ENCODE peak calls at places on chromosome X, in eight cellular contexts. W is RWPE1; J is esophagus squamous epithelium; M is fibroblast of mammary gland; D is AG10803; G is NB4; T is CD8-positive, alpha-beta T cell; O is suprapubic skin. V is an unnamed sample.
A peak's percentile ranks its signal among the peaks of the same experiment; 100 is the strongest.

GRCh38 chrX:53674581-53674980 is 11.9 kb downstream of the HUWE1 start:
- DNase-seq in O (no peak), M (no peak), D (no peak), W (no peak), J (no peak), G (no peak), T (no peak), V (no peak)

GRCh38 chrX:105475801-105476200 is 255.3 kb upstream of the TEX13A start:
- DNase-seq in D (no peak), J (no peak), M (no peak), W (no peak), G (no peak), T (no peak), O (no peak), V (no peak)

GRCh38 chrX:108199691-108200090 is 108.1 kb downstream of the ATG4A start:
- DNase-seq in T (no peak), O (no peak), D (peak; percentile 6), M (peak; percentile 59), J (no peak), W (peak; percentile 16), G (peak; percentile 22), V (peak; percentile 15)

GRCh38 chrX:39891781-39892180 is 206.0 kb downstream of the BCOR start:
- DNase-seq in O (no peak), J (no peak), T (no peak), M (no peak), D (no peak), W (peak; percentile 60), G (peak; percentile 9), V (no peak)

GRCh38 chrX:2677764-2678163 is 13.3 kb upstream of the CD99 start:
- DNase-seq in T (no peak), O (peak; percentile 87), W (peak; percentile 95), J (no peak), D (peak; percentile 99), G (peak; percentile 18), M (peak; percentile 99), V (no peak)

GRCh38 chrX:105865709-105866108 is 43.4 kb downstream of the NRK start:
- DNase-seq in W (no peak), M (no peak), D (no peak), J (no peak), G (no peak), T (no peak), O (no peak), V (no peak)

GRCh38 chrX:107571296-107571998 is 56.9 kb upstream of the PRPS1 start:
- DNase-seq in T (no peak), O (no peak), W (peak; percentile 84), J (no peak), D (peak; percentile 91), G (no peak), M (peak; percentile 94), V (no peak)

GRCh38 chrX:123648028-123648810 is 84.6 kb downstream of the THOC2 start:
- DNase-seq in D (peak; percentile 1), O (no peak), T (peak; percentile 0), W (no peak), G (no peak), M (peak; percentile 67), J (no peak), V (no peak)

GRCh38 chrX:30302957-30303356 is 6.2 kb downstream of the NR0B1 start:
- DNase-seq in T (no peak), G (no peak), O (no peak), M (peak; percentile 50), D (peak; percentile 51), W (peak; percentile 3), J (no peak), V (no peak)

GRCh38 chrX:147948531-147948930 is 32.6 kb upstream of the FMR1NB start:
- DNase-seq in D (no peak), T (no peak), M (no peak), J (no peak), O (no peak), G (no peak), W (no peak), V (no peak)

GRCh38 chrX:39253551-39253950 is 452.3 kb downstream of the MID1IP1 start:
- DNase-seq in D (peak; percentile 21), G (no peak), W (peak; percentile 34), J (no peak), M (no peak), O (no peak), T (no peak), V (no peak)

GRCh38 chrX:107348990-107349389 is 100.5 kb upstream of the FRMPD3 start:
- DNase-seq in J (no peak), O (no peak), G (no peak), W (no peak), D (no peak), T (no peak), M (no peak), V (no peak)

GRCh38 chrX:39859991-39860861 is 237.5 kb downstream of the BCOR start:
- DNase-seq in G (peak; percentile 94), D (peak; percentile 36), J (no peak), M (peak; percentile 69), T (peak; percentile 9), O (no peak), W (peak; percentile 19), V (peak; percentile 65)

GRCh38 chrX:39840141-39841126 is 257.3 kb downstream of the BCOR start:
- DNase-seq in W (no peak), G (no peak), O (no peak), T (no peak), M (no peak), D (no peak), J (no peak), V (no peak)

GRCh38 chrX:136619889-136620505 is 28.0 kb upstream of the CD40LG start:
- DNase-seq in O (no peak), J (no peak), D (no peak), M (no peak), W (no peak), T (no peak), G (no peak), V (no peak)

GRCh38 chrX:111095974-111096870 is at the start of gene PAK3:
- DNase-seq in J (no peak), D (peak; percentile 26), O (peak; percentile 77), T (no peak), G (no peak), W (peak; percentile 40), M (peak; percentile 48), V (no peak)

GRCh38 chrX:111101580-111101979 is 5.6 kb downstream of the PAK3 start:
- DNase-seq in G (no peak), T (no peak), J (no peak), D (no peak), M (no peak), W (no peak), O (no peak), V (no peak)

GRCh38 chrX:111100191-111100590 is 4.2 kb downstream of the PAK3 start:
- DNase-seq in M (peak; percentile 41), G (peak; percentile 48), J (no peak), O (no peak), T (no peak), W (peak; percentile 63), D (peak; percentile 37), V (peak; percentile 53)

GRCh38 chrX:111102636-111103035 is 6.6 kb downstream of the PAK3 start:
- DNase-seq in J (no peak), G (no peak), M (no peak), O (no peak), W (no peak), T (no peak), D (no peak), V (no peak)

DNA sequence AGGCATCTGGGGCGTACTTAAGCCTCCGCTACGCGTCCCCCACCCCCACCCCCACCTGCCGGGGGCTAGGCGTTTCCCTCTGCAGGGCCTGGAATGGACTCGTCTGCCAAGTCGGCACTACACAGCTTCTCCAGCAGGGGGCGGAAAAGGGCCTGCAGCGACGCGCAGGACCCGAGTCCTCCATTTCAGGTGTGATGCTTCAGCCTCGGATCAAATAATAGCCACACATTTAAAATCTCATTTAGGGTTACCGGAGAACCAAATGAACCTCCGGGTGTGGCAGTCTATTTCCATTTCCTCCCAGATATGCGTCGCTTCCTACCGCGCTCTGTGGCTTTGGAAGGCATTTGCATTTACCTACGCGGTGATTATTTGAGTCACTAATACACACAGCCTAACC is 2.9 kb downstream of the PAK3 start:
- DNase-seq in T (peak; percentile 25), M (peak; percentile 23), J (no peak), W (no peak), D (no peak), O (no peak), G (peak; percentile 56), V (peak; percentile 68)
- TF ChIP-seq CTCF in T (peak; percentile 50), M (peak; percentile 62), J (peak; percentile 62), W (peak; percentile 22), D (peak; percentile 49), O (peak; percentile 54), G (peak; percentile 61), V (peak; percentile 65)

GRCh38 chrX:7147978-7148824 is at the start of gene PUDP:
- DNase-seq in J (peak; percentile 35), M (peak; percentile 78), W (peak; percentile 82), G (peak; percentile 80), D (peak; percentile 66), O (peak; percentile 79), T (peak; percentile 69), V (peak; percentile 92)
- TF ChIP-seq CTCF in J (peak; percentile 47), M (peak; percentile 7), W (no peak), G (no peak), D (peak; percentile 35), O (no peak), T (no peak), V (no peak)

GRCh38 chrX:47030339-47030738 is 47.9 kb upstream of the RGN start:
- DNase-seq in M (peak; percentile 79), O (no peak), W (peak; percentile 36), D (peak; percentile 57), J (no peak), T (no peak), G (peak; percentile 67), V (peak; percentile 18)
- TF ChIP-seq CTCF in M (peak; percentile 71), O (peak; percentile 31), W (peak; percentile 56), D (peak; percentile 60), J (peak; percentile 45), T (peak; percentile 35), G (peak; percentile 14), V (no peak)

GRCh38 chrX:21708116-21708515 is 49.8 kb downstream of the SMPX start:
- DNase-seq in M (no peak), T (no peak), W (no peak), O (no peak), D (no peak), G (peak; percentile 4), J (no peak), V (no peak)
- TF ChIP-seq CTCF in M (peak; percentile 38), T (no peak), W (no peak), O (no peak), D (peak; percentile 29), G (no peak), J (no peak), V (no peak)

DNA sequence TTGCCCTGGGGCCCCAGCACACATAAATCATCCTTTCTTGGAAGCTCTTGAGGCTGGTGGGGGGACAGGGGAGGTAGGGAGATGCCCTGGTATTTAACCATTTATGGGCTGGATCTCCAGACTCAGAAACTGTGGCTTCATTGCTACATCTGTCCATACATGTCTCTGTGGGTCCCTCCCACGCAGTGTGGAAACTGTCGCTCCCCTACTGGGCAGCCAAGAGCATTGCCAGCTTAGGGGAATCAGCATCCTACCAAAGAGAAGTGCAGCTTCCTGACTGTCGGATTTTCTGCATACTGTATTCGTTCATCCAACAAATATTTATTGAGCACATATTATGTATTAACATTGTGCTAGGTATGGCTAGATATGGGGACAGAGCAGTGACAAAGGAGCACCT is 3.7 kb downstream of the GRIPAP1 start:
- DNase-seq in W (no peak), D (no peak), G (peak; percentile 66), M (no peak), O (no peak), J (no peak), T (no peak), V (no peak)
- TF ChIP-seq CTCF in W (no peak), D (no peak), G (peak; percentile 33), M (no peak), O (no peak), J (no peak), T (no peak), V (no peak)

GRCh38 chrX:40922307-40922706 is 162.9 kb upstream of the USP9X start:
- DNase-seq in D (peak; percentile 59), O (no peak), J (no peak), T (no peak), M (peak; percentile 63), G (peak; percentile 23), W (peak; percentile 26), V (no peak)
- TF ChIP-seq CTCF in D (peak; percentile 53), O (no peak), J (no peak), T (no peak), M (peak; percentile 53), G (peak; percentile 33), W (peak; percentile 53), V (no peak)